ENCODE peak calls at places on chromosomes 13 and 19, in five cellular contexts. S is stimulated activated CD8-positive, alpha-beta memory T cell treated with anti-CD3 and anti-CD28 coated beads, Interleukin-4, amount 100 ng/mL, for 4 hours; Z is activated CD8-positive, alpha-beta memory T cell treated with anti-CD3 and anti-CD28 coated beads for 1 hour; I is astrocyte of the hippocampus; V is cardiac muscle cell. Q is an unnamed sample.

GRCh38 chr13:110216403-110217041 is 90.4 kb downstream of the COL4A1 start:
- DNase-seq in V (no peak), Z (no peak), S (no peak), I (peak; percentile 83), Q (no peak)

GRCh38 chr19:10831980-10832658 is 3.9 kb downstream of the TMED1 start:
- DNase-seq in V (no peak), I (no peak), S (no peak), Z (no peak), Q (no peak)

GRCh38 chr13:66933994-66934393 is 296.1 kb downstream of the PCDH9 start:
- DNase-seq in I (peak; percentile 83), V (no peak), S (no peak), Z (no peak), Q (no peak)

GRCh38 chr19:17311455-17312248 is 2.3 kb downstream of the DDA1 start:
- DNase-seq in I (peak; percentile 90), S (no peak), Z (no peak), V (no peak), Q (no peak)

GRCh38 chr13:77262198-77262597 is 64.7 kb downstream of the MYCBP2 start:
- DNase-seq in I (no peak), V (no peak), Z (no peak), S (no peak), Q (no peak)

GRCh38 chr19:55447421-55448174 is 4.5 kb upstream of the SHISA7 start:
- DNase-seq in V (no peak), Z (no peak), I (peak; percentile 77), S (no peak), Q (peak; percentile 61)

GRCh38 chr19:18536475-18536874 is 6.9 kb downstream of the FKBP8 start:
- DNase-seq in Z (no peak), V (no peak), S (no peak), I (no peak), Q (no peak)

GRCh38 chr13:102045713-102046112 is 356.1 kb downstream of the FGF14 start:
- DNase-seq in I (no peak), S (no peak), Z (no peak), V (peak; percentile 14), Q (no peak)

GRCh38 chr19:55173717-55174409 is 6.2 kb downstream of the SYT5 start:
- DNase-seq in S (no peak), Z (no peak), V (peak; percentile 50), I (peak; percentile 70), Q (peak; percentile 82)